ENCODE peak calls at places on chromosome 12, in four cellular contexts. I is lower leg skin, P is HFF-Myc, D is NB4. L is an unnamed sample.

GRCh38 chr12:78473136-78473535 is 391.4 kb upstream of the SYT1 start:
- DNase-seq in I (no peak), P (no peak), D (no peak), L (no peak)

GRCh38 chr12:132432721-132433577 is 57.0 kb upstream of the FBRSL1 start:
- DNase-seq in I (no peak), P (no peak), D (no peak), L (no peak)

GRCh38 chr12:114443607-114444421 is 37.9 kb upstream of the TBX5 start:
- DNase-seq in I (no peak), P (no peak), D (no peak), L (no peak)

GRCh38 chr12:114069507-114069906 is 103.4 kb upstream of the RBM19 start:
- DNase-seq in I (no peak), P (no peak), D (no peak), L (no peak)

GRCh38 chr12:46675736-46676135 is 150.1 kb downstream of the SLC38A4 start:
- DNase-seq in I (peak; percentile 87), P (no peak), D (peak; percentile 45), L (no peak)

GRCh38 chr12:46942579-46942978 is 116.8 kb upstream of the SLC38A4 start:
- DNase-seq in I (no peak), P (peak; percentile 79), D (no peak), L (no peak)

GRCh38 chr12:132474237-132474741 is 15.7 kb upstream of the FBRSL1 start:
- DNase-seq in I (no peak), P (no peak), D (no peak), L (no peak)

GRCh38 chr12:53538209-53538689 is 31.0 kb upstream of the NPFF start:
- DNase-seq in I (no peak), P (no peak), D (peak; percentile 54), L (no peak)

GRCh38 chr12:79274571-79275064 is 410.0 kb downstream of the SYT1 start:
- DNase-seq in I (no peak), P (no peak), D (peak; percentile 8), L (no peak)

GRCh38 chr12:38921025-38921677 is 15.8 kb upstream of the CPNE8 start:
- DNase-seq in I (no peak), P (peak; percentile 4), D (peak; percentile 67), L (no peak)

GRCh38 chr12:121970901-121971300 is 50.8 kb upstream of the BCL7A start:
- DNase-seq in I (no peak), P (no peak), D (no peak), L (no peak)

GRCh38 chr12:53207042-53207441 is at the start of gene ITGB7:
- DNase-seq in I (no peak), P (no peak), D (peak; percentile 76), L (no peak)

GRCh38 chr12:49741882-49742620 is 694 bp downstream of the TMBIM6 start:
- DNase-seq in I (peak; percentile 98), P (no peak), D (peak; percentile 93), L (no peak)

GRCh38 chr12:94198872-94199271 is 50.5 kb downstream of the PLXNC1 start:
- DNase-seq in I (no peak), P (no peak), D (peak; percentile 22), L (no peak)

GRCh38 chr12:32217354-32218310 is 111.0 kb downstream of the BICD1 start:
- DNase-seq in I (no peak), P (peak; percentile 55), D (peak; percentile 19), L (peak; percentile 95)

GRCh38 chr12:128570191-128571065 is 253.3 kb downstream of the SLC15A4 start:
- DNase-seq in I (no peak), P (no peak), D (no peak), L (no peak)

GRCh38 chr12:103626498-103626897 is 39.4 kb downstream of the STAB2 start:
- DNase-seq in I (no peak), P (no peak), D (no peak), L (peak; percentile 41)

GRCh38 chr12:6434205-6435180 is 10.3 kb upstream of the CD27 start:
- DNase-seq in I (peak; percentile 63), P (no peak), D (no peak), L (no peak)

GRCh38 chr12:8078400-8078799 is 3.7 kb upstream of the NECAP1 start:
- DNase-seq in I (no peak), P (peak; percentile 56), D (peak; percentile 79), L (peak; percentile 32)

GRCh38 chr12:64943686-64944085 is 119.2 kb downstream of the TBC1D30 start:
- DNase-seq in I (no peak), P (no peak), D (peak; percentile 59), L (no peak)

GRCh38 chr12:10632226-10632625 is 18.8 kb upstream of the MAGOHB start:
- DNase-seq in I (no peak), P (no peak), D (no peak), L (no peak)

GRCh38 chr12:26786491-26787124 is 46.4 kb downstream of the ITPR2 start:
- DNase-seq in I (no peak), P (no peak), D (no peak), L (no peak)

GRCh38 chr12:10612954-10613333 is 465 bp downstream of the MAGOHB start:
- DNase-seq in I (no peak), P (no peak), D (peak; percentile 23), L (no peak)

GRCh38 chr12:20492251-20492728 is 124.0 kb downstream of the PDE3A start:
- DNase-seq in I (no peak), P (peak; percentile 40), D (peak; percentile 99), L (no peak)

GRCh38 chr12:100185361-100185894 is 15.2 kb upstream of the ACTR6 start:
- DNase-seq in I (no peak), P (no peak), D (peak; percentile 57), L (no peak)

GRCh38 chr12:111437816-111438454 is 32.2 kb downstream of the SH2B3 start:
- DNase-seq in I (peak; percentile 92), P (peak; percentile 31), D (peak; percentile 98), L (no peak)

GRCh38 chr12:128976120-128976519 is 122.8 kb downstream of the GLT1D1 start:
- DNase-seq in I (no peak), P (no peak), D (peak; percentile 49), L (no peak)

GRCh38 chr12:115183752-115184151 is 499.8 kb upstream of the TBX3 start:
- DNase-seq in I (no peak), P (no peak), D (no peak), L (no peak)

GRCh38 chr12:111327474-111327873 is 41.4 kb downstream of the PHETA1 start:
- DNase-seq in I (no peak), P (no peak), D (no peak), L (no peak)

GRCh38 chr12:75979181-75979580 is 52.4 kb downstream of the PHLDA1 start:
- DNase-seq in I (no peak), P (peak; percentile 39), D (peak; percentile 67), L (no peak)

GRCh38 chr12:104469066-104469465 is 12.3 kb downstream of the CHST11 start:
- DNase-seq in I (no peak), P (no peak), D (no peak), L (no peak)

GRCh38 chr12:84793558-84794367 is 118.8 kb downstream of the SLC6A15 start:
- DNase-seq in I (peak; percentile 81), P (no peak), D (no peak), L (no peak)

GRCh38 chr12:24631691-24632090 is 317.2 kb downstream of the BCAT1 start:
- DNase-seq in I (no peak), P (no peak), D (no peak), L (no peak)

GRCh38 chr12:4825139-4825858 is 84.4 kb upstream of the KCNA1 start:
- DNase-seq in I (no peak), P (no peak), D (peak; percentile 66), L (no peak)

GRCh38 chr12:16168078-16168477 is 109.4 kb downstream of the SLC15A5 start:
- DNase-seq in I (no peak), P (no peak), D (no peak), L (no peak)

GRCh38 chr12:16163891-16164290 is 113.6 kb downstream of the SLC15A5 start:
- DNase-seq in I (no peak), P (no peak), D (no peak), L (no peak)

GRCh38 chr12:16165506-16165905 is 112.0 kb downstream of the SLC15A5 start:
- DNase-seq in I (no peak), P (peak; percentile 12), D (peak; percentile 49), L (no peak)

GRCh38 chr12:16171348-16171747 is 106.1 kb downstream of the SLC15A5 start:
- DNase-seq in I (no peak), P (no peak), D (no peak), L (no peak)

DNA sequence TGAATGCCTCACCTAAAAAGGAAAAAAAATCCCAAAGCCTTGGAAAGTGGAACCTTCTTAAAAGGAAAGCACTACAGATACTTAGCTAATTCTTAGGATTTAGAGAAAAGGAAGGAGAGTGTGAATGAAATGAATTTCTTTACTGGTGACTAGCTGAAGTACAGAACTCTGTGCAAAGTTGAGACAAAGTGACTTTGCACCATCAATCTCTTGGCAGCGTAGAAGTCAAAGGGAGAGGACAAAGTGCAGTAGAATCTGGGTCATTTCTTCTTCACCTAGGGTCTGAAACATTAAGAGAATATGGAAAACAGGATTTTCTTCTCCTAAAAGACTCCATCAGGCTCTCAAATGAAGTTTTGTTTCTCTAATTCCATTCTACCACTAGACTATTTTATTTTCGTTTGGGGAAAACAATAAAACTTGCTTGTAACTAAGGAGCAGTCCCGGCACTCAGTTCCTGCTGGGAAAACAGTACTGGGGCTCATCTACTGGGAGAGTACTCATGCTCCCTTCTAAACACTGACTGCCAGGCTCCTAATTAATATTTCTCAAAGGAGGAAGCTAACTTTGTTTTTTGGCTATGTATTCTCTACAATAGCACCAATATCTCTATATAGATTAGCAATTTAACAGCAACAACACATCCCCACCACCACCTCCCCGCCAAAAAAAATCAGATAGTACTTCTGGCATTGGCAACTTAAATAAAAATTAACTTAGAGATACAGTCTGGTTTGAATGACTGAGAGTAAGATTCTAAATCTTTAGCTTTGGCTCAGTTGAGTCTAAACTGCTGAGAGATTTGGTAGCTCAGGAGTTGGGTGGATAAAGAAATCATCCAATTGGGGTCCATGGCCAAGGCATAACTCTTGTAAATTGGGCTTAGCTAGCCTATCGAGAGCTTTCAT is 110.7 kb downstream of the SLC15A5 start:
- DNase-seq in I (no peak), P (no peak), D (no peak), L (no peak)
- H3K4me3 ChIP-seq in I (no peak overlapping the region), P (no peak overlapping the region), D (no peak overlapping the region), L (no peak overlapping the region)

GRCh38 chr12:123801573-123802178 is 39.6 kb downstream of the DNAH10 start:
- DNase-seq in I (no peak), P (no peak), D (peak; percentile 71), L (no peak)
- TF ChIP-seq CTCF in I (no peak), P (no peak), D (peak; percentile 57), L (peak; percentile 43)

GRCh38 chr12:106957617-106958016 is 1.9 kb downstream of the TMEM263 start:
- DNase-seq in I (no peak), P (no peak), D (peak; percentile 11), L (no peak)
- H3K4me3 ChIP-seq in I (no peak overlapping the region), P (peak overlapping the region; percentile 74), D (peak overlapping the region; percentile 87), L (peak overlapping the region; percentile 88)

GRCh38 chr12:55830601-55831406 is 1.4 kb upstream of the DNAJC14 start:
- DNase-seq in I (peak; percentile 96), P (no peak), D (peak; percentile 68), L (no peak)

GRCh38 chr12:55829967-55830600 is 697 bp upstream of the DNAJC14 start:
- DNase-seq in I (peak; percentile 92), P (no peak), D (no peak), L (no peak)

GRCh38 chr12:55828357-55828756 is 1.0 kb downstream of the DNAJC14 start:
- DNase-seq in I (no peak), P (no peak), D (no peak), L (no peak)

GRCh38 chr12:55833056-55833455 is 3.7 kb upstream of the DNAJC14 start:
- DNase-seq in I (no peak), P (no peak), D (no peak), L (no peak)

GRCh38 chr12:55831407-55831880 is 2.1 kb upstream of the DNAJC14 start:
- DNase-seq in I (no peak), P (no peak), D (peak; percentile 39), L (no peak)
- TF ChIP-seq CTCF in I (no peak), P (no peak), D (no peak), L (no peak)

GRCh38 chr12:95203477-95203843 is 13.8 kb downstream of the FGD6 start:
- DNase-seq in I (no peak), P (no peak), D (no peak), L (no peak)
- H3K4me3 ChIP-seq in I (no peak overlapping the region), P (no peak overlapping the region), D (no peak overlapping the region), L (no peak overlapping the region)

L was measured in epithelial cell of proximal tubule.